ENCODE peak calls at places on chromosomes 13 and 19, in six cellular contexts. C, B, R, Y, X and G are unnamed samples.

GRCh38 chr13:83056269-83056668 is 826.0 kb downstream of the SLITRK1 start:
- DNase-seq in R (no peak), B (no peak), C (no peak), X (no peak), Y (no peak), G (no peak)

GRCh38 chr19:27738569-27739193 is 1474.3 kb downstream of the UQCRFS1 start:
- DNase-seq in Y (no peak), R (no peak), X (no peak), C (no peak), B (no peak), G (no peak)

GRCh38 chr19:16880884-16881554 is 7.8 kb upstream of the F2RL3 start:
- DNase-seq in R (no peak), Y (no peak), X (no peak), C (no peak), B (no peak), G (no peak)

GRCh38 chr13:73056054-73056962 is 2.5 kb upstream of the KLF5 start:
- DNase-seq in Y (peak), C (no peak), X (peak), R (no peak), B (peak), G (no peak)

GRCh38 chr19:46639356-46640061 is 3.5 kb upstream of the GNG8 start:
- DNase-seq in Y (no peak), R (no peak), B (no peak), X (no peak), C (peak), G (peak)

GRCh38 chr13:99385161-99385560 is 78.0 kb upstream of the GPR183 start:
- DNase-seq in R (no peak), Y (no peak), C (no peak), B (no peak), X (no peak), G (no peak)

GRCh38 chr13:35618565-35619083 is 142.1 kb upstream of the MAB21L1 start:
- DNase-seq in C (no peak), Y (no peak), X (no peak), R (no peak), B (no peak), G (no peak)

GRCh38 chr13:33126909-33127607 is 110.8 kb downstream of the KL start:
- DNase-seq in B (no peak), C (no peak), Y (peak), R (no peak), X (no peak), G (no peak)

GRCh38 chr19:33678796-33679195 is 57.0 kb downstream of the CHST8 start:
- DNase-seq in B (no peak), R (no peak), Y (no peak), C (no peak), X (no peak), G (no peak)

GRCh38 chr13:36475468-36475867 is 43.2 kb downstream of the CCNA1 start:
- DNase-seq in B (peak), Y (no peak), R (no peak), X (no peak), C (peak), G (peak)

GRCh38 chr19:16259385-16260159 is 61.9 kb downstream of the AP1M1 start:
- DNase-seq in Y (no peak), R (peak), B (no peak), X (no peak), C (no peak), G (no peak)

GRCh38 chr13:67075239-67075638 is 154.9 kb downstream of the PCDH9 start:
- DNase-seq in Y (peak), R (no peak), C (no peak), X (no peak), B (no peak), G (no peak)

GRCh38 chr13:25775275-25775674 is 276.5 kb downstream of the SHISA2 start:
- DNase-seq in R (no peak), C (no peak), Y (no peak), X (no peak), B (no peak), G (no peak)

GRCh38 chr19:1042689-1043511 is 3.0 kb downstream of the ABCA7 start:
- DNase-seq in R (no peak), B (no peak), X (no peak), C (no peak), Y (no peak), G (no peak)

GRCh38 chr13:57698851-57699250 is 67.3 kb downstream of the PCDH17 start:
- DNase-seq in B (no peak), Y (no peak), R (no peak), C (no peak), X (no peak), G (no peak)

GRCh38 chr19:15300533-15301194 is 31.7 kb downstream of the BRD4 start:
- DNase-seq in Y (no peak), B (no peak), X (no peak), R (no peak), C (no peak), G (peak)

GRCh38 chr19:49403404-49404187 is 15.5 kb downstream of the KASH5 start:
- DNase-seq in X (no peak), Y (no peak), C (no peak), B (no peak), R (no peak), G (no peak)

GRCh38 chr13:114157869-114158495 is 21.1 kb upstream of the CFAP97D2 start:
- DNase-seq in R (no peak), X (no peak), B (no peak), Y (no peak), C (no peak), G (no peak)

GRCh38 chr13:19845758-19846157 is 17.7 kb downstream of the ZMYM5 start:
- DNase-seq in B (peak), R (no peak), X (peak), C (peak), Y (peak), G (peak)

GRCh38 chr13:110524484-110525254 is 36.9 kb downstream of the RAB20 start:
- DNase-seq in Y (no peak), B (no peak), C (no peak), R (no peak), X (no peak), G (peak)

GRCh38 chr19:44723952-44724319 is 24.6 kb upstream of the BCL3 start:
- DNase-seq in C (peak), X (peak), B (peak), R (peak), Y (peak), G (peak)

GRCh38 chr13:40401911-40402776 is 264.3 kb downstream of the FOXO1 start:
- DNase-seq in B (peak), Y (peak), R (peak), X (peak), C (peak), G (peak)

GRCh38 chr19:31127132-31127967 is 221.9 kb downstream of the TSHZ3 start:
- DNase-seq in R (no peak), Y (no peak), X (peak), C (no peak), B (no peak), G (no peak)

GRCh38 chr19:36747750-36748149 is 24.9 kb downstream of the ZNF850 start:
- DNase-seq in X (no peak), C (no peak), R (no peak), B (no peak), Y (no peak), G (no peak)
- TF ChIP-seq POLR2A in X (no peak), C (no peak), R (no peak), B (no peak), Y (no peak), G (no peak)

GRCh38 chr19:5988520-5989387 is 10.8 kb upstream of the RANBP3 start:
- DNase-seq in X (no peak), B (no peak), C (no peak), R (no peak), Y (no peak), G (no peak)
- H3K4me3 ChIP-seq in X (no peak), B (no peak), C (no peak), R (no peak), Y (no peak), G (no peak)

DNA sequence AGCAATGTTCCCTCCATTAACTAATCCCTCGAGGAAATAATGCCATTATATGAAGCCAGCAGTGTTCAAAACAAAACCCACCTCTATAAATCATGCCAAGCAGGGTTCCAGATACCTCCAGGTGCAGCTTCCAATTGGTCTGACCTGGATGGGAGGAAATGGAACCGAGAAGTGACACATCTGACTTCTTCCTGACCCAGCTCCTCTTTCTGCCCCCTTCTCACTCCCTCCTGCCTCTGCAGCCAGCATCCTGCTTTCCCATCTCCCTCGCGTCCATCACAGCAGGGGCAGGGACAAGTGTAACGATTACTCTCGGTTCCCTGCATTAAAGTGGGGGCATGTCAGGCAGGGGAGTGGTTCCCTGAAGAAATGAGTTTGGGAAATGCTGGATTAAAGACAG is 37.5 kb downstream of the HSPH1 start:
- DNase-seq in R (no peak), B (no peak), Y (no peak), X (no peak), C (no peak), G (no peak)
- TF ChIP-seq MYC in R (no peak), B (no peak), Y (no peak), X (no peak), C (no peak), G (no peak)

DNA sequence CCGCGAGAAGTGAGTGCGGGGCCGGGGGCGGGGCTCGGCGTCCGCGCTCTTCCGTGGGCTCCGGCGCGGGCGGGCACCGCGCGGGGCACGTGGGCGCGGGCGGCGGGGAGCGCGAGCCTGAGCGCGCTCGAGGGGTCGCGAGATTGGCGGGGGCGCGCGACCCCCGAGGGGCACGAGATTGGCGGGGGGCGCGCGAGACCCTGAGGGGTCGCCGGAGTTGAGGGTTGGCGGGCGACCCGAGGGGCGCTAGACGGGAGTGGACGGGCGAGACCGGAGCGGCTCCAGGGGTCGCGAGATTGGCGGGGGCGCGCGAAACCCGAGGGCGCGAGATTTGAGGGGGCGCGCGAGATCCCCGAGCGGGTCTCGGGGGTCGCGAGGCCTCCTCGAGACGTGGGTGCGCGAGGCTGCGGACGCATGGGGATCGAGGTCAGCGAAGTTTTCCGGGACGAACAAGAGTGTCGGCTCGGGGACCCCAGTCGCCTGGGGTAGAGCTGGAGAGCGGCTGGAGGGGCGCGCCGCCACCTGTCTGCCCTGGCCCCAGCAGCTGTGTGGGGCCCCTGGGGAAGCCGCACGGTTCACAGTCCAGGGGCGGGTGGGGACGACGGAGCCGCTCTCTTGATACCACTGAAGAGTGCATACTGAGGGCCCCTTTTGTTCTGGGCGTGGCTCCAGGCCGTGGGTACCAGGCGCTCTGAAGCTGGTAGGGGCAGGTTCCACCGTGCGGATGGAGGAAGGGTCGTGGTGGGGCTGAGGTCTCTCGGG is 682 bp downstream of the SSBP4 start:
- DNase-seq in B (peak), C (peak), Y (no peak), X (no peak), R (no peak), G (peak)
- TF ChIP-seq POLR2A in B (peak), C (no peak), Y (no peak), X (no peak), R (peak), G (no peak)

DNA sequence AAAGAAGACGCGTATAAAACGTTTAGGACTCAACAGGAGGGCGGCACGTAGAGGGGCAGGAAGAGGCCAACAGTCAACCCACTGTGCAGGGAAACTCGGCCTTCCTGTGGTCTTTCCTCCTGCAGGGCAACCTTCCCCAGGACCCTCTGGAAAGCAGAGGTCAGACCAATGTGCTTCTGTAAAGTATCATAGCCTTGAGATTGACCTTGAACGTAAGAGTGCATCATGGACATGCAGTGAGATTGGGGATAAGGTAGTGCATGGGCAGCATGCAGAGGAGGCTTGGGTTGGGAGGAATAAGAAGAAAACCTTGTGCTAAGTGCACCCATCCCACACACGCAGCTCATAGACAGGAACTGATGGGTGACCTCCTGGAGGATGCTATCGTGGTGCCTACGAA is 34.0 kb upstream of the ZNF507 start:
- DNase-seq in B (no peak), X (no peak), Y (no peak), C (no peak), R (no peak), G (no peak)
- H3K4me3 ChIP-seq in B (no peak), X (no peak), Y (no peak), C (no peak), R (no peak), G (no peak)

DNA sequence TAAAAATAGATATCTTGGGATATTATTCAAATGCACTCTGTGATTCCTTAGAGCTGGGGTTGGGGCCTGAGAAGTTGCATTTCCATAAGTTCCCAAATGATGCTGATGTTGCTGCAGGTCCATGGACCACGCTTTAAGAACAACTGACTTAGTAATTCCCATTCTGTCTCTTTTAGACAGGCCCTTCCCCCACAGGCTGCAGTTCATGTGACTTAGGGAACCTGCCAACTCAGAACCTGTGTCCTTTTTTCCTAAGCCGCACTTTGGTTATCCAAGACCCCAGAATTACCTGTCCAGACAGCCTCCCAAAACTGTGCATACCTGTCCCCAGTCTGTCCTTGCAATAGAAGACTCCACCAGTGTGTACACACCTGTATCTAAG is 1.7 kb upstream of the ITGBL1 start:
- DNase-seq in R (no peak), X (no peak), B (no peak), Y (no peak), C (no peak), G (no peak)
- TF ChIP-seq MYC in R (no peak), X (no peak), B (no peak), Y (no peak), C (no peak), G (no peak)

GRCh38 chr19:3572132-3572854 is 451 bp upstream of the HMG20B start:
- DNase-seq in B (peak), C (peak), Y (peak), X (peak), R (peak), G (peak)

GRCh38 chr19:3573858-3574637 is 1.3 kb downstream of the HMG20B start:
- DNase-seq in B (peak), X (peak), R (peak), Y (peak), C (peak), G (peak)

GRCh38 chr19:3573162-3573857 is 566 bp downstream of the HMG20B start:
- DNase-seq in C (no peak), X (no peak), B (no peak), R (no peak), Y (no peak), G (no peak)

GRCh38 chr19:3570619-3571018 is 2.1 kb upstream of the HMG20B start:
- DNase-seq in B (peak), R (no peak), Y (no peak), C (no peak), X (no peak), G (no peak)

GRCh38 chr19:3572855-3573161 is at the start of gene HMG20B:
- DNase-seq in B (no peak), R (no peak), C (no peak), Y (no peak), X (no peak), G (no peak)
- TF ChIP-seq POLR2A in B (no peak), R (peak), C (no peak), Y (no peak), X (no peak), G (no peak)